ENCODE peak calls at places on chromosomes 13 and 19, in seven cellular contexts. A is GM12878, Z is K562, C is SK-N-SH, T is HCT116, O is HepG2, R is H1. L is an unnamed sample.

GRCh38 chr19:2315818-2316353 is 7.9 kb upstream of the LINGO3 start:
- DNase-seq in O (peak), R (no peak), C (peak), Z (peak), A (no peak), T (no peak), L (peak)

GRCh38 chr19:33461256-33462111 is 60.1 kb downstream of the PEPD start:
- DNase-seq in R (no peak), O (no peak), C (no peak), T (no peak), Z (no peak), A (no peak), L (no peak)

GRCh38 chr19:19214892-19215291 is 3.1 kb downstream of the NCAN start:
- DNase-seq in T (no peak), R (no peak), O (peak), C (no peak), A (no peak), Z (peak), L (peak)

GRCh38 chr19:47512183-47512947 is 2.5 kb downstream of the NAPA start:
- DNase-seq in O (peak), T (no peak), C (no peak), R (no peak), A (no peak), Z (no peak), L (peak)

GRCh38 chr19:33249740-33250366 is 24.2 kb upstream of the SLC7A10 start:
- DNase-seq in O (no peak), A (no peak), T (no peak), Z (no peak), R (no peak), C (no peak), L (no peak)

GRCh38 chr13:91099877-91100276 is 247.6 kb upstream of the MIR17HG start:
- DNase-seq in C (no peak), A (no peak), Z (no peak), T (no peak), O (no peak), R (no peak), L (no peak)

GRCh38 chr19:13024958-13025653 is 29.8 kb downstream of the NFIX start:
- DNase-seq in T (no peak), O (no peak), C (no peak), Z (no peak), A (no peak), R (no peak), L (no peak)

GRCh38 chr13:91162180-91162579 is 185.3 kb upstream of the MIR17HG start:
- DNase-seq in O (no peak), R (no peak), Z (no peak), C (no peak), T (no peak), A (no peak), L (no peak)

GRCh38 chr13:42215578-42216421 is 56.2 kb upstream of the AKAP11 start:
- DNase-seq in R (no peak), T (peak), A (peak), Z (peak), O (peak), C (peak), L (peak)

GRCh38 chr13:75635621-75636338 is at the start of gene LMO7:
- DNase-seq in A (no peak), O (peak), Z (peak), C (peak), T (no peak), R (no peak), L (peak)

GRCh38 chr13:101773062-101773461 is 320.6 kb downstream of the ITGBL1 start:
- DNase-seq in R (no peak), O (no peak), C (peak), T (no peak), Z (no peak), A (no peak), L (no peak)

GRCh38 chr19:33900817-33901216 is 104.1 kb downstream of the KCTD15 start:
- DNase-seq in Z (no peak), R (no peak), A (no peak), T (no peak), C (no peak), O (no peak), L (no peak)

GRCh38 chr13:110455941-110456340 is 105.6 kb downstream of the RAB20 start:
- DNase-seq in T (peak), Z (peak), C (peak), A (no peak), R (peak), O (peak), L (peak)

GRCh38 chr19:10913716-10914340 is 14.6 kb downstream of the YIPF2 start:
- DNase-seq in O (no peak), Z (no peak), A (no peak), T (no peak), R (no peak), C (no peak), L (no peak)

GRCh38 chr19:15194938-15195337 is 5.9 kb downstream of the NOTCH3 start:
- DNase-seq in T (no peak), R (no peak), O (no peak), Z (no peak), C (no peak), A (no peak), L (no peak)

GRCh38 chr13:37475966-37476365 is 122.6 kb downstream of the POSTN start:
- DNase-seq in A (no peak), R (no peak), C (no peak), O (no peak), Z (no peak), T (no peak), L (no peak)

GRCh38 chr13:97346561-97347254 is 87.3 kb upstream of the RAP2A start:
- DNase-seq in T (no peak), R (no peak), Z (no peak), C (no peak), O (no peak), A (no peak), L (no peak)

GRCh38 chr13:47896111-47896510 is 105.0 kb downstream of the SUCLA2 start:
- DNase-seq in T (no peak), Z (no peak), R (no peak), A (no peak), C (no peak), O (no peak), L (no peak)

GRCh38 chr13:48412881-48413351 is at the start of gene LPAR6:
- DNase-seq in R (no peak), C (no peak), Z (no peak), A (no peak), T (no peak), O (peak), L (peak)

GRCh38 chr19:38725469-38726283 is 18.6 kb downstream of the CAPN12 start:
- DNase-seq in O (no peak), A (no peak), C (no peak), R (no peak), Z (no peak), T (no peak), L (no peak)

GRCh38 chr19:13499682-13500081 is 6.6 kb downstream of the CACNA1A start:
- DNase-seq in O (no peak), T (no peak), R (no peak), Z (no peak), A (no peak), C (no peak), L (no peak)

GRCh38 chr13:90594694-90595093 is 752.8 kb upstream of the MIR17HG start:
- DNase-seq in O (no peak), Z (no peak), T (no peak), R (no peak), C (no peak), A (no peak), L (no peak)

GRCh38 chr19:3450796-3451411 is 29.4 kb downstream of the SMIM24 start:
- DNase-seq in Z (no peak), O (peak), C (no peak), R (no peak), A (no peak), T (no peak), L (no peak)

GRCh38 chr19:55620951-55621672 is 3.3 kb downstream of the ZNF784 start:
- DNase-seq in C (no peak), A (no peak), O (no peak), T (no peak), R (no peak), Z (no peak), L (no peak)

GRCh38 chr13:114146629-114147028 is 14.2 kb upstream of the RASA3 start:
- DNase-seq in Z (peak), R (no peak), T (no peak), C (peak), O (no peak), A (no peak), L (no peak)

GRCh38 chr19:10518444-10519361 is 1.5 kb upstream of the S1PR5 start:
- DNase-seq in Z (no peak), R (no peak), T (no peak), A (no peak), C (peak), O (no peak), L (no peak)

GRCh38 chr13:91805605-91806004 is 407.2 kb downstream of the GPC5 start:
- DNase-seq in A (no peak), O (no peak), R (no peak), T (no peak), C (no peak), Z (no peak), L (no peak)

GRCh38 chr13:34401741-34402140 is 540.3 kb upstream of the NBEA start:
- DNase-seq in R (no peak), O (no peak), Z (no peak), C (no peak), A (no peak), T (no peak), L (no peak)

GRCh38 chr13:74063533-74064100 is 70.6 kb downstream of the KLF12 start:
- DNase-seq in C (no peak), R (no peak), Z (no peak), O (no peak), A (no peak), T (no peak), L (no peak)

GRCh38 chr13:74061939-74062595 is 72.1 kb downstream of the KLF12 start:
- DNase-seq in Z (no peak), A (peak), O (no peak), R (no peak), T (no peak), C (peak), L (no peak)

GRCh38 chr13:74066937-74067336 is 67.3 kb downstream of the KLF12 start:
- DNase-seq in Z (no peak), O (no peak), C (no peak), R (no peak), T (no peak), A (no peak), L (no peak)

GRCh38 chr13:74064805-74065204 is 69.4 kb downstream of the KLF12 start:
- DNase-seq in A (no peak), C (no peak), R (no peak), O (no peak), Z (no peak), T (no peak), L (no peak)

DNA sequence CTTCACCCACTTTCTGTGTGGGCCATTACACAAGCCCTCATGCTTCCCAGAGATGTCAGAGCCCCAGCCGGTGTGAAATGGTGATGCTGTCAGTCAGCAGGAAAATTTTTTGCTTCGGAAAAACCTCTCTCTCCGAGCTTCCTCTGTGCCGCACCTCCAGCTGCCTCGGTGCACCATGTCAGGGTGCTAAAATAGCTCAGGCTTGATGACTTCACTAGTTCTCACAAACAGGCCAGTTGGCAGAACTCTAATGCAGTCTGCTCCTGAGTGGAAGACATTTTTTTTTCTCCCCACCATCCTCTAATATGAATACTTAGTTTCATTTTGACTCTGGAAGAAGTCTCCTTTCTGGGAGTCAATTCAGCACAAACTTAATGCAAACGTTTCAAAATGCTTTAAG is 71.3 kb downstream of the KLF12 start:
- DNase-seq in C (no peak), A (peak), T (no peak), R (no peak), O (no peak), Z (no peak), L (no peak)
- TF ChIP-seq JUND in C (no peak), A (no peak), T (no peak), R (no peak), O (no peak), Z (no peak), L (no peak)

GRCh38 chr19:43781630-43782310 is 997 bp upstream of the KCNN4 start:
- DNase-seq in C (no peak), O (no peak), R (no peak), T (no peak), A (no peak), Z (no peak), L (no peak)
- TF ChIP-seq JUND in C (no peak), O (no peak), R (no peak), T (no peak), A (no peak), Z (no peak), L (no peak)

DNA sequence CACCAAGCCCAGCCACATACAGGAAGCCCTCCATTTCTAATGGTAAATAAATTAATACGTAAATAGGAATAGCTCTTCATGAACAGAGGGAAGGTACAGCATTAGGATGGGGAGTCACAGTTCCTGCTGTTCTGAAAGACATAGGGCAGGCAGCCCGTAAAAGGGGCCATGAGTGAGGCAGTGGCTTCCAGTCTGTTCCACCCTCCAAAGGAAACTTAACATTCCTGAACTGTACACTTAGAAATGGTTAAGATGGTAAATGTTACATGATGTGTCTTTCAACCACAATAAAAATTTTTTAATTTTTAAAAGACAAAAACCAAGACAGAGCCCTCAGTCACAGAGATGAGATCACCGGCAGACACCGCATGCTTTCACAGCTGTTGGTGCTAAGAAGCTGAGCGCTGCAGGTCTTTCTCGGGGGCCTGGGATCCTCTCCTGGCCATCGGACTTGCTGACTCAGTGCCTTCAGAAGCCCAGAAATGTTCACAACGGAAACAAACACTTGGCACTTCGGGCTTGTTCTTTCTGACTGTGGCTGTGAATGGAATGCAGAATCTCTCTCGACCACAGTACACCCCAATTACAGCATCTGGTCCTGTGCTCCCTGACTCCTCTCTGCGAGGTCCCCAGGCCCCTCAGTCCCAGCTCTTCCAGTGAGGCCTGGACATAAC is 36.4 kb downstream of the EPS15L1 start:
- DNase-seq in C (no peak), A (no peak), O (no peak), R (no peak), Z (peak), T (no peak), L (no peak)
- TF ChIP-seq JUND in C (peak), A (no peak), O (no peak), R (no peak), Z (no peak), T (no peak), L (no peak)

DNA sequence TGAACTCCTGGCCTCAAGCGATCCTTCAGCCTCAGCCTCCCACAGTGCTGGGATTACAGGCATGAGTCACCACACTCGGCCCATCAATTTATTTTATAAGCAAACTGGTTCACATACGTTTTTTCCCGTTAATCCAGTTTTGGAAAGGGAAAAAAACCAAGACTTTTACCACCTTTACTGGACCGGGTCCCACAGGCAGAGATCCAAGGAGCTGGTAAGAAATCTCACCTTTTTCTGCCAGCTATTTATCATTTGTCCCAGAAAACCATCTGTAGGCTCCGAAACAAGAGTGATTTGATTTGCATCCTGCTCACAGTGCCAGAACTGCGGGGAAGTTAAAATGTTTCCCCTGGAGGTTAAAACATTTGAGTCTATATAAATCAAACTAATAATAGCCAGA is 6.3 kb upstream of the FUT2 start:
- DNase-seq in O (no peak), C (no peak), Z (no peak), R (no peak), A (no peak), T (no peak), L (no peak)
- TF ChIP-seq JUND in O (no peak), C (no peak), Z (no peak), R (no peak), A (no peak), T (no peak), L (no peak)

DNA sequence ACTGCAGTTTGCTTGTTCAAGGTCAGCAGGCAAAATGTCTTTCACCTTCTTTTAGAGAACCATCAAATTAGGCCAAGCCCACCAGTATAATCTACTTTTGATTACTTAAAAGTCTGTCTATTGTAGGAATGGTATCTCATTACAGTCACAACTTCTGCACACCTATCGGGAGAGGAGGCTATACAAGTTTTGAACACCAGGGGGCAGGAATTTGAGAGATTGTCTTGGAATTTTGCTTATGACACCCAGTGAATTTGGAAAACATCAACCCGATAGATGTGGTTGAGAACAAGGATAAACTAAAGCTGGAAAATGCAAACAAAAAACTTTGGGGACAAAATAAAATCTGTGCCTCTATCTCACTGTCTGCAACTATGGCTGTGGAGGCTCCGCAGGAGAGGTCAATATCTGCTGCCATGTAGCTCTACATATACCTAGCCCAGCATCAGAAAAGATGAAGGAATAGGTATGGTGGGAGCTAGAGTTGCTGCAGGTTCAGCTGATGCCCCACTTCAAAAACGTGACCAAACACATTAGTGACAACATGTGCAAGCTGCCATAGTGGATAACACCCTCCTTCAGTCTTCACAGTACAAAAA is 1299.2 kb upstream of the SPRY2 start:
- DNase-seq in R (no peak), A (no peak), Z (peak), O (peak), T (peak), C (peak), L (no peak)
- TF ChIP-seq JUND in R (no peak), A (no peak), Z (no peak), O (no peak), T (no peak), C (no peak), L (no peak)

GRCh38 chr19:52936151-52936957 is 13.1 kb upstream of the ZNF888 start:
- DNase-seq in A (peak), C (no peak), Z (peak), R (no peak), T (no peak), O (peak), L (no peak)
- TF ChIP-seq JUND in A (peak), C (no peak), Z (peak), R (no peak), T (no peak), O (no peak), L (no peak)